ENCODE peak calls at places on chromosomes 3 and 15, in ten cellular contexts. P is stimulated activated CD8-positive, alpha-beta memory T cell treated with anti-CD3 and anti-CD28 coated beads, Interleukin-15, amount 100 ng/mL, for 1 hour; V is HCEC 1CT; Q is neural progenitor cell; W is GM04503; I is ureter; C is midbrain; M is H54; Y is effector memory CD8-positive, alpha-beta T cell; S is osteoblast. B is an unnamed sample.

GRCh38 chr3:129313983-129314756 is 35.5 kb downstream of the HMCES start:
- DNase-seq in P (no peak), V (peak), Q (peak), W (peak), I (no peak), C (no peak), M (no peak), Y (no peak), S (peak), B (no peak)

GRCh38 chr3:122777563-122777962 is 16.1 kb downstream of the HSPBAP1 start:
- DNase-seq in P (no peak), V (no peak), Q (no peak), W (no peak), I (no peak), C (no peak), M (no peak), Y (no peak), S (no peak), B (no peak)

GRCh38 chr3:51974963-51975856 is at the start of gene ABHD14A:
- DNase-seq in P (peak), V (peak), Q (peak), W (no peak), I (peak), C (peak), M (peak), Y (peak), S (peak), B (no peak)

GRCh38 chr3:111547645-111548044 is 5.6 kb downstream of the CD96 start:
- DNase-seq in P (no peak), V (no peak), Q (no peak), W (no peak), I (no peak), C (no peak), M (no peak), Y (no peak), S (no peak), B (no peak)

GRCh38 chr3:22012471-22012870 is 261.5 kb upstream of the ZNF385D start:
- DNase-seq in P (no peak), V (no peak), Q (no peak), W (no peak), I (no peak), C (no peak), M (no peak), Y (no peak), S (no peak), B (peak)

GRCh38 chr15:43776101-43776717 is 557 bp downstream of the ELL3 start:
- DNase-seq in P (no peak), V (no peak), Q (peak), W (no peak), I (peak), C (no peak), M (no peak), Y (no peak), S (no peak), B (no peak)

GRCh38 chr3:49098429-49098828 is 4.6 kb upstream of the QRICH1 start:
- DNase-seq in P (no peak), V (no peak), Q (no peak), W (no peak), I (no peak), C (no peak), M (no peak), Y (no peak), S (peak), B (peak)

GRCh38 chr3:192802957-192803899 is 75.9 kb upstream of the FGF12 start:
- DNase-seq in P (no peak), V (peak), Q (peak), W (no peak), I (no peak), C (peak), M (no peak), Y (no peak), S (no peak), B (no peak)

GRCh38 chr3:66989860-66990696 is 8.0 kb upstream of the KBTBD8 start:
- DNase-seq in P (no peak), V (peak), Q (no peak), W (no peak), I (no peak), C (no peak), M (no peak), Y (no peak), S (no peak), B (no peak)

GRCh38 chr3:10712121-10712520 is 103.9 kb upstream of the SLC6A11 start:
- DNase-seq in P (no peak), V (no peak), Q (no peak), W (no peak), I (no peak), C (no peak), M (no peak), Y (no peak), S (no peak), B (no peak)

GRCh38 chr15:69597061-69597592 is 144.5 kb downstream of the RPLP1 start:
- DNase-seq in P (no peak), V (no peak), Q (no peak), W (no peak), I (no peak), C (no peak), M (no peak), Y (no peak), S (no peak), B (no peak)

GRCh38 chr3:182180646-182181385 is 469.1 kb downstream of the SOX2 start:
- DNase-seq in P (no peak), V (no peak), Q (peak), W (no peak), I (no peak), C (no peak), M (no peak), Y (no peak), S (no peak), B (no peak)